ENCODE peak calls at places on chromosomes 16 and 17, in nine cellular contexts. One of them, this sample, is unnamed.

GRCh38 chr17:36590082-36590481 is 1.6 kb upstream of the DHRS11 start:
- DNase-seq in GF-D8: peak
- DNase-seq in SK-N-MC: no peak
- DNase-seq in MCF 10A: peak
- DNase-seq in activated naive CD8-positive, alpha-beta T cell treated with anti-CD3 and anti-CD28 coated beads for 36 hours: no peak
- DNase-seq in fibroblast of mammary gland: peak
- DNase-seq in midbrain: no peak
- DNase-seq in NCI-H524: no peak
- DNase-seq in pancreas: no peak
- DNase-seq in this sample: peak

GRCh38 chr17:29178750-29179231 is 1.4 kb downstream of the MYO18A start:
- DNase-seq in GF-D8: no peak
- DNase-seq in SK-N-MC: no peak
- DNase-seq in MCF 10A: peak
- DNase-seq in activated naive CD8-positive, alpha-beta T cell treated with anti-CD3 and anti-CD28 coated beads for 36 hours: no peak
- DNase-seq in fibroblast of mammary gland: no peak
- DNase-seq in midbrain: peak
- DNase-seq in NCI-H524: no peak
- DNase-seq in pancreas: no peak
- DNase-seq in this sample: no peak

GRCh38 chr16:2778692-2778958 is 1.5 kb upstream of the ELOB start:
- DNase-seq in GF-D8: no peak
- DNase-seq in SK-N-MC: no peak
- DNase-seq in MCF 10A: no peak
- DNase-seq in activated naive CD8-positive, alpha-beta T cell treated with anti-CD3 and anti-CD28 coated beads for 36 hours: no peak
- DNase-seq in fibroblast of mammary gland: no peak
- DNase-seq in midbrain: no peak
- DNase-seq in NCI-H524: no peak
- DNase-seq in pancreas: no peak
- DNase-seq in this sample: no peak

GRCh38 chr17:72763981-72764380 is 328.5 kb downstream of the SLC39A11 start:
- DNase-seq in GF-D8: no peak
- DNase-seq in SK-N-MC: no peak
- DNase-seq in MCF 10A: no peak
- DNase-seq in activated naive CD8-positive, alpha-beta T cell treated with anti-CD3 and anti-CD28 coated beads for 36 hours: no peak
- DNase-seq in fibroblast of mammary gland: no peak
- DNase-seq in midbrain: no peak
- DNase-seq in NCI-H524: no peak
- DNase-seq in pancreas: no peak
- DNase-seq in this sample: no peak

GRCh38 chr16:15484662-15485061 is 50.3 kb downstream of the BMERB1 start:
- DNase-seq in GF-D8: no peak
- DNase-seq in SK-N-MC: no peak
- DNase-seq in MCF 10A: peak
- DNase-seq in activated naive CD8-positive, alpha-beta T cell treated with anti-CD3 and anti-CD28 coated beads for 36 hours: no peak
- DNase-seq in fibroblast of mammary gland: peak
- DNase-seq in midbrain: no peak
- DNase-seq in NCI-H524: peak
- DNase-seq in pancreas: no peak
- DNase-seq in this sample: peak

GRCh38 chr17:56545930-56546329 is 47.6 kb upstream of the NOG start:
- DNase-seq in GF-D8: no peak
- DNase-seq in SK-N-MC: no peak
- DNase-seq in MCF 10A: no peak
- DNase-seq in activated naive CD8-positive, alpha-beta T cell treated with anti-CD3 and anti-CD28 coated beads for 36 hours: no peak
- DNase-seq in fibroblast of mammary gland: no peak
- DNase-seq in midbrain: no peak
- DNase-seq in NCI-H524: no peak
- DNase-seq in pancreas: no peak
- DNase-seq in this sample: no peak

GRCh38 chr17:17750881-17751280 is 69.6 kb downstream of the RAI1 start:
- DNase-seq in GF-D8: peak
- DNase-seq in SK-N-MC: no peak
- DNase-seq in MCF 10A: no peak
- DNase-seq in activated naive CD8-positive, alpha-beta T cell treated with anti-CD3 and anti-CD28 coated beads for 36 hours: peak
- DNase-seq in fibroblast of mammary gland: no peak
- DNase-seq in midbrain: no peak
- DNase-seq in NCI-H524: no peak
- DNase-seq in pancreas: no peak
- DNase-seq in this sample: no peak

GRCh38 chr17:27038676-27039075 is 255.2 kb upstream of the WSB1 start:
- DNase-seq in GF-D8: no peak
- DNase-seq in SK-N-MC: no peak
- DNase-seq in MCF 10A: peak
- DNase-seq in activated naive CD8-positive, alpha-beta T cell treated with anti-CD3 and anti-CD28 coated beads for 36 hours: no peak
- DNase-seq in fibroblast of mammary gland: no peak
- DNase-seq in midbrain: no peak
- DNase-seq in NCI-H524: peak
- DNase-seq in pancreas: no peak
- DNase-seq in this sample: no peak

This sample was measured in renal cortical epithelial cell.